ENCODE peak calls at places on chromosomes 5 and 9, in nine cellular contexts. E is activated T-helper 1 cell treated with anti-CD3 and anti-CD28 coated beads, Interleukin-12 subunit alpha, Interleukin-12 subunit beta, Interleukin-2, Interleukin-4 antibody, amounts not matched to agents 30 ng/mL and 10 ng/mL and 1 ng/mL, durations not matched to agents 14 hours and 24 hours and 36 hours; H is breast epithelium; A is substantia nigra; N is progenitor cell of endocrine pancreas; U is foreskin melanocyte; C is neural crest cell; M is NCI-H460; W is heart right ventricle. O is an unnamed sample.

GRCh38 chr5:113487411-113487778 is 858 bp downstream of the MCC start:
- DNase-seq in E (no peak), H (no peak), A (no peak), N (peak; percentile 14), U (no peak), C (peak; percentile 16), M (no peak), W (no peak), O (no peak)

GRCh38 chr9:136051568-136052432 is 43.3 kb downstream of the NACC2 start:
- DNase-seq in E (no peak), H (peak; percentile 72), A (peak; percentile 90), N (no peak), U (peak; percentile 99), C (peak; percentile 61), M (peak; percentile 91), W (peak; percentile 35), O (peak; percentile 97)

GRCh38 chr5:172361566-172362238 is 78.1 kb upstream of the UBTD2 start:
- DNase-seq in E (no peak), H (no peak), A (no peak), N (no peak), U (peak; percentile 73), C (no peak), M (peak; percentile 87), W (no peak), O (peak; percentile 57)

GRCh38 chr9:110526426-110526825 is 53.1 kb downstream of the SVEP1 start:
- DNase-seq in E (no peak), H (no peak), A (no peak), N (no peak), U (no peak), C (no peak), M (no peak), W (no peak), O (no peak)

GRCh38 chr5:87649455-87649854 is 236.7 kb upstream of the CCNH start:
- DNase-seq in E (no peak), H (no peak), A (no peak), N (no peak), U (no peak), C (no peak), M (no peak), W (no peak), O (no peak)

GRCh38 chr5:172818081-172818480 is 16.0 kb upstream of the ERGIC1 start:
- DNase-seq in E (no peak), H (no peak), A (no peak), N (no peak), U (no peak), C (no peak), M (no peak), W (no peak), O (no peak)

GRCh38 chr5:35518104-35518503 is 99.6 kb upstream of the SPEF2 start:
- DNase-seq in E (no peak), H (no peak), A (no peak), N (no peak), U (no peak), C (no peak), M (no peak), W (no peak), O (no peak)

GRCh38 chr9:111349766-111350165 is 19.7 kb upstream of the OR2K2 start:
- DNase-seq in E (no peak), H (no peak), A (no peak), N (no peak), U (no peak), C (no peak), M (no peak), W (no peak), O (no peak)

GRCh38 chr5:90518666-90519065 is 10.7 kb downstream of the LYSMD3 start:
- DNase-seq in E (no peak), H (no peak), A (no peak), N (no peak), U (peak; percentile 72), C (no peak), M (peak; percentile 58), W (no peak), O (peak; percentile 51)

GRCh38 chr9:127943746-127944145 is 6.1 kb upstream of the DPM2 start:
- DNase-seq in E (peak; percentile 65), H (peak; percentile 68), A (peak; percentile 85), N (peak; percentile 58), U (peak; percentile 56), C (peak; percentile 79), M (peak; percentile 75), W (peak; percentile 86), O (peak; percentile 88)

GRCh38 chr5:33379757-33380156 is 61.0 kb upstream of the TARS1 start:
- DNase-seq in E (no peak), H (no peak), A (no peak), N (no peak), U (peak; percentile 2), C (no peak), M (peak; percentile 36), W (no peak), O (peak; percentile 84)

GRCh38 chr9:26245072-26245471 is 566.8 kb upstream of the TUSC1 start:
- DNase-seq in E (no peak), H (no peak), A (no peak), N (no peak), U (no peak), C (no peak), M (no peak), W (no peak), O (no peak)

GRCh38 chr5:14479143-14479701 is 102.4 kb upstream of the OTULINL start:
- DNase-seq in E (no peak), H (no peak), A (no peak), N (no peak), U (no peak), C (no peak), M (no peak), W (no peak), O (no peak)

GRCh38 chr5:38347896-38348295 is 89.5 kb downstream of the EGFLAM start:
- DNase-seq in E (no peak), H (no peak), A (no peak), N (no peak), U (no peak), C (no peak), M (no peak), W (no peak), O (no peak)

GRCh38 chr9:89149726-89150125 is 28.9 kb downstream of the SHC3 start:
- DNase-seq in E (no peak), H (no peak), A (no peak), N (no peak), U (no peak), C (no peak), M (no peak), W (no peak), O (no peak)

GRCh38 chr5:14110680-14111079 is 32.5 kb upstream of the TRIO start:
- DNase-seq in E (no peak), H (no peak), A (no peak), N (no peak), U (no peak), C (no peak), M (peak; percentile 73), W (no peak), O (no peak)

GRCh38 chr9:102049586-102050246 is 311.3 kb upstream of the GRIN3A start:
- DNase-seq in E (no peak), H (no peak), A (no peak), N (no peak), U (no peak), C (no peak), M (peak; percentile 5), W (no peak), O (peak; percentile 9)

GRCh38 chr9:134286513-134287245 is 39.6 kb upstream of the RXRA start:
- DNase-seq in E (no peak), H (peak; percentile 74), A (no peak), N (no peak), U (no peak), C (no peak), M (no peak), W (no peak), O (no peak)

GRCh38 chr5:83844320-83845068 is 123.8 kb upstream of the HAPLN1 start:
- DNase-seq in E (peak; percentile 52), H (peak; percentile 26), A (no peak), N (no peak), U (peak; percentile 3), C (no peak), M (peak; percentile 5), W (no peak), O (peak; percentile 76)

GRCh38 chr5:35091734-35092133 is 44.0 kb upstream of the AGXT2 start:
- DNase-seq in E (no peak), H (no peak), A (no peak), N (no peak), U (no peak), C (no peak), M (no peak), W (no peak), O (no peak)

GRCh38 chr5:172146748-172147092 is 41.3 kb downstream of the STK10 start:
- DNase-seq in E (no peak), H (no peak), A (no peak), N (no peak), U (no peak), C (no peak), M (no peak), W (no peak), O (no peak)

GRCh38 chr9:133932633-133933032 is 59.5 kb downstream of the VAV2 start:
- DNase-seq in E (no peak), H (no peak), A (no peak), N (no peak), U (no peak), C (no peak), M (no peak), W (no peak), O (no peak)

GRCh38 chr9:89361031-89361430 is 42.7 kb downstream of the SECISBP2 start:
- DNase-seq in E (no peak), H (no peak), A (no peak), N (no peak), U (no peak), C (no peak), M (no peak), W (no peak), O (no peak)

O was measured in SK-MEL-5.